ENCODE peak calls at places on chromosomes 7 and 10, in ten cellular contexts. X, M, Z, B, S, G, C, V, H and K are unnamed samples.

GRCh38 chr7:18064242-18064838 is 36.7 kb upstream of the PRPS1L1 start:
- DNase-seq in X (peak), M (peak), Z (no peak), B (peak), S (no peak), G (no peak), C (peak), V (peak), H (no peak), K (no peak)

GRCh38 chr10:46530249-46531186 is 25.9 kb downstream of the GPRIN2 start:
- DNase-seq in X (no peak), M (no peak), Z (no peak), B (no peak), S (no peak), G (peak), C (no peak), V (no peak), H (peak), K (no peak)

GRCh38 chr7:1049006-1049741 is 4.8 kb downstream of the GPR146 start:
- DNase-seq in X (peak), M (no peak), Z (no peak), B (no peak), S (peak), G (no peak), C (no peak), V (no peak), H (no peak), K (no peak)

GRCh38 chr7:50621932-50622587 is 56.9 kb upstream of the DDC start:
- DNase-seq in X (no peak), M (peak), Z (no peak), B (no peak), S (no peak), G (no peak), C (no peak), V (no peak), H (no peak), K (no peak)

GRCh38 chr10:90354914-90355313 is 502.9 kb downstream of the HTR7 start:
- DNase-seq in X (no peak), M (no peak), Z (no peak), B (no peak), S (no peak), G (no peak), C (no peak), V (no peak), H (no peak), K (no peak)

GRCh38 chr7:35736725-35737124 is 41.8 kb upstream of the HERPUD2 start:
- DNase-seq in X (no peak), M (no peak), Z (no peak), B (no peak), S (no peak), G (no peak), C (no peak), V (no peak), H (no peak), K (no peak)

GRCh38 chr7:32516551-32517082 is 21.3 kb downstream of the AVL9 start:
- DNase-seq in X (no peak), M (no peak), Z (no peak), B (no peak), S (no peak), G (no peak), C (no peak), V (no peak), H (peak), K (no peak)

GRCh38 chr10:97341416-97341815 is 6.9 kb upstream of the FRAT2 start:
- DNase-seq in X (no peak), M (no peak), Z (no peak), B (no peak), S (no peak), G (no peak), C (no peak), V (no peak), H (no peak), K (no peak)

GRCh38 chr7:15652776-15653290 is 33.6 kb downstream of the MEOX2 start:
- DNase-seq in X (no peak), M (no peak), Z (no peak), B (no peak), S (no peak), G (peak), C (no peak), V (no peak), H (no peak), K (no peak)

GRCh38 chr7:75869776-75870379 is 9.0 kb upstream of the RHBDD2 start:
- DNase-seq in X (no peak), M (no peak), Z (no peak), B (no peak), S (no peak), G (no peak), C (no peak), V (no peak), H (no peak), K (no peak)

GRCh38 chr7:29987083-29987482 is 2.5 kb downstream of the SCRN1 start:
- DNase-seq in X (peak), M (no peak), Z (no peak), B (no peak), S (no peak), G (peak), C (peak), V (no peak), H (peak), K (no peak)

GRCh38 chr7:135342887-135343286 is 109.2 kb downstream of the STRA8 start:
- DNase-seq in X (no peak), M (no peak), Z (no peak), B (no peak), S (no peak), G (no peak), C (no peak), V (no peak), H (no peak), K (no peak)

GRCh38 chr10:13298748-13299436 is 972 bp downstream of the PHYH start:
- DNase-seq in X (no peak), M (no peak), Z (no peak), B (no peak), S (no peak), G (no peak), C (no peak), V (no peak), H (no peak), K (no peak)

GRCh38 chr7:126803060-126803665 is 449.6 kb downstream of the GRM8 start:
- DNase-seq in X (peak), M (peak), Z (no peak), B (peak), S (no peak), G (peak), C (peak), V (peak), H (peak), K (no peak)

GRCh38 chr7:4430227-4430626 is 251.9 kb upstream of the FOXK1 start:
- DNase-seq in X (no peak), M (no peak), Z (no peak), B (no peak), S (no peak), G (no peak), C (no peak), V (no peak), H (no peak), K (no peak)

GRCh38 chr10:99630991-99631390 is 10.8 kb upstream of the SLC25A28 start:
- DNase-seq in X (peak), M (no peak), Z (no peak), B (no peak), S (no peak), G (no peak), C (no peak), V (no peak), H (no peak), K (no peak)

DNA sequence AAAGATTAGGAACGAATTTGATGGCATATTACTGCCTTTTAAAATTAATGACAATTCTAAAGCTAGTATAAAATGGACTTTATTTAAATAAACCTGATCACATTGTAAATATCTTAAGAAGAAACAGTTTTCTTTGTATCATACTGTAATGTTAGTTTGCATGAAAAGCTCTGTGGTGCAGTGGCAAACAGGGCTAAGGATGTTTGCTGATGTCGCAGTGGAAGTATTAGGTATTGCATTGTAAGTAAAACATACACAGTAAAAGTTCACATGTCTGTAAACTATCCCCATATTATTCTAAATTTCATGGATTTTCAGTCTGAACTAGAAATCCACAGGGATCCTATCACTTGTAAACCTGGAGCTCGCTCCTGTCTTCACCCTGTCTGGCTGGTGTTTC is 252.6 kb upstream of the ZNF32 start:
- DNase-seq in X (no peak), M (no peak), Z (no peak), B (no peak), S (no peak), G (peak), C (peak), V (no peak), H (no peak), K (no peak)
- TF ChIP-seq CTCF in X (no peak), M (peak), Z (no peak), B (no peak), S (no peak), G (peak), C (peak), V (no peak), H (peak), K (no peak)

DNA sequence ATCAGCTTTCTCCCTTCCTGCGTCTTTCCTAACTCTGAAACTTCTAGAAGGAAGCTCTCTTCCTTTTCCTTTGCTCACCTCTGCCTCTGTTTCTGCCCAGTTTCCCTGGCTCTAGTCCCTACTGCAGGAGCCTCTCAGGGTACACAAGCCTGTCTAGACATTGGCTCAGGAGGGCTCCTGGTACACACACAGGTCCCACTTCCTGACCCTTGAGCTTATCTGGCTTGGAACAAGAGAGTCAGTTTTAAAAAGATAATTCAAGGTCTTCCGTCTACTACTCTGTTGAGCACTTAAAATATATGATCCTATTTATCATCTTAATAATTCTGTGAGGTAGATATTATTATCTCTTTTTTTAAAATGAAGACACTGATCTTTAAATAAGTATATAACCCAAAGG is 140.7 kb downstream of the RTKN2 start:
- DNase-seq in X (peak), M (no peak), Z (no peak), B (no peak), S (no peak), G (no peak), C (no peak), V (no peak), H (no peak), K (no peak)
- TF ChIP-seq CTCF in X (no peak), M (no peak), Z (no peak), B (no peak), S (no peak), G (no peak), C (no peak), V (no peak), H (no peak), K (no peak)

GRCh38 chr7:71411475-71411874 is 279.5 kb downstream of the GALNT17 start:
- DNase-seq in X (no peak), M (no peak), Z (no peak), B (no peak), S (no peak), G (no peak), C (no peak), V (no peak), H (no peak), K (no peak)
- TF ChIP-seq CTCF in X (no peak), M (no peak), Z (no peak), B (no peak), S (no peak), G (no peak), C (no peak), V (no peak), H (no peak), K (no peak)

GRCh38 chr7:40507166-40507565 is 372.4 kb downstream of the SUGCT start:
- DNase-seq in X (no peak), M (no peak), Z (no peak), B (no peak), S (no peak), G (peak), C (peak), V (no peak), H (no peak), K (no peak)
- TF ChIP-seq CTCF in X (peak), M (peak), Z (peak), B (peak), S (no peak), G (no peak), C (peak), V (peak), H (no peak), K (no peak)

DNA sequence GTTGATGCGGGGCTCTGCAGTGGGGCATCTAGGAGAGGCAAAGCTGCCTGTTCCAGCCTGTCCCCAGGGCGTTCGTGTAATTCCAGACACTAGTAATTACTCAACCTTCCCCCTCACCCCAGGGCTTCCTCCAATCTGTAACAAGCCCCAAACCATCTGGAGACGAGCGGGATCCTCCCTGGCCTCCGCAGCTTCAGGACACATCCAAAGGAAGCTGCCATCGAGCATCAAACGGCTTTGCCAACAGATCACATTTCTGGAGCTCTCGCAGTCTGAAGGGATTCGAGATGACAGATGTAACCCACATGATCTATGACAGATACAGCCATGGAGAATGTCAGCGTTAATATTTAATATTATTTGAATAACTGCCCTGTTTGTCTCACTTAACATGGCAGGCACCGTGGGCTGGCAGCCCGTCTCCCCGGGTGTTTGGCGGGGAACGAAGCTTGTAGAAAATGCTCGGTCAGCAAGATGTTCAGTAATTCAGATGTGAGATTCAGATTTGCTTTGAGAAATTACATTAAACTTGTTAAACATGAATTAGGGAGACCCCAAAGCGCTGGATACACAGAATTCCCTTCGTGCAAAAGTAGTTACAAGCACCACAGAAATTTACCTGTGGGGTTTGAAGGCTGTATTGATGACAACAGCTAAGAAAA is 108.5 kb upstream of the C7orf33 start:
- DNase-seq in X (no peak), M (no peak), Z (no peak), B (no peak), S (no peak), G (no peak), C (no peak), V (no peak), H (no peak), K (no peak)
- TF ChIP-seq CTCF in X (no peak), M (no peak), Z (no peak), B (no peak), S (no peak), G (no peak), C (no peak), V (no peak), H (no peak), K (no peak)

GRCh38 chr10:24642921-24643678 is 80.6 kb downstream of the ARHGAP21 start:
- DNase-seq in X (peak), M (peak), Z (no peak), B (no peak), S (no peak), G (peak), C (peak), V (peak), H (peak), K (no peak)
- TF ChIP-seq CTCF in X (peak), M (peak), Z (peak), B (peak), S (peak), G (peak), C (peak), V (peak), H (peak), K (peak)

DNA sequence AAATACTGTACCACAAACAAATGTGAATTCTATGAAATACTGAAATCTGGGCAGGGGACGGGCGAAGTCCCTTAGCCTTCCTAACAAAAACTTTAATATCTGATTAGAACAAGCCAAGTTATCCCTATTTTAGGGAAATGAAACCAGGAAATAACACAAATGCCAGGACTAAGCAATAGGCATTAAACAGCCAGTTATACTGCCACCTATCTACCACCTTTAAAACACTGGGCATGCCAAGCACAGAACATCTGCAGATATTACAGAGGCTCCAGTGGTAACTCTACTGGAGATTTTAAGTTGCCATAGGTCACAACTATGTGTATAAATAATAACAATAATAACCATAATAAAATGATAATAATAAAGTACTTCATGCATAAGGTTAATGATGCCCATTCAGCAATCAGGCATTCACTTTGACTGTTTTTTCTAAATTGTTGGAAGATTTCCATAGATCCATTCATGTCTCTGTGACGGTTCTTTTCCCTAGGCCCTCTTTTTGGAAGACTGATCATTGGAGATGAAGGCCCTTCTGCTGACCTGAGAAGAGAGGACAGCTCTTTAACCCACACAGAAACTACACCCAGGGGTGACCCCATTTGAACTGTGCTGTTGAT is 195.7 kb downstream of the CACNA2D1 start:
- DNase-seq in X (no peak), M (no peak), Z (no peak), B (no peak), S (no peak), G (peak), C (peak), V (no peak), H (peak), K (no peak)
- TF ChIP-seq CTCF in X (peak), M (peak), Z (peak), B (peak), S (no peak), G (peak), C (peak), V (no peak), H (peak), K (no peak)

GRCh38 chr7:114402866-114403635 is 11.6 kb upstream of the FOXP2 start:
- DNase-seq in X (no peak), M (no peak), Z (no peak), B (no peak), S (no peak), G (no peak), C (no peak), V (no peak), H (no peak), K (no peak)

GRCh38 chr7:114409750-114410149 is 4.9 kb upstream of the FOXP2 start:
- DNase-seq in X (no peak), M (no peak), Z (no peak), B (no peak), S (no peak), G (peak), C (no peak), V (no peak), H (peak), K (no peak)

GRCh38 chr7:114405427-114405826 is 9.2 kb upstream of the FOXP2 start:
- DNase-seq in X (no peak), M (no peak), Z (no peak), B (no peak), S (no peak), G (peak), C (no peak), V (no peak), H (peak), K (no peak)
- TF ChIP-seq CTCF in X (no peak), M (peak), Z (peak), B (peak), S (peak), G (peak), C (peak), V (peak), H (peak), K (no peak)

DNA sequence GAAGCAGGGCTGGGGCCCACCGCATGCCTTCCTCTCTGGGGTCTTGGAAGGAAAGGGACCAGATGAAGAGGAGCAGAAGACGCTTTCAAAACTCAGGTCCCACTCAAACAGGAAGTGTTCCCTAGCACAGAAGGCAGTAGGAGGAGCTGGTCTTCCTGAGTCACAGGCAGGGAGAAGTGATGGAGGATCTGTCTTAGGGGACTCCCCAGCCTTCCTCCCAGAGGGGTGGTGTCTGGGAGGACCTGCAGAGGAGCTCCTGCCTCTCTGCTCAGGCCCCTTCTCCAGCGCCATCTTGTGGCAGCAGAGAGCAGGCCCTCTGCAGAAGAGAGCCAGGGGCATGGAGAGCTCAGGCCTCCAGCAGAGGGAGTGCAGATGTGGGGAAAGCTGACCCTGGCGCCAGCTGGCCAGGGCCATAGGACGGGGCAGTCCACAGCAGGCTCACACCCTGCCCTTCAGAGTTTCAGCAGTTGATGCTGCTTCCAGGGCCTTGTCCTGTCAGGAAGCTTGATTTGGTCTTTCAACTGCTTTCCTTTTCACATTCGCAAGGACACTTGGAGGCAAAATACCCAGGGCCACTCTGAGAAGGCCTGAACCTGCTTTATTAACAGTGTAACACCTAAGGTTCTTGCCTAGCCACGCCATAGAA is 62.2 kb upstream of the TARP start:
- DNase-seq in X (peak), M (peak), Z (peak), B (peak), S (peak), G (peak), C (peak), V (peak), H (peak), K (peak)
- TF ChIP-seq CTCF in X (peak), M (peak), Z (peak), B (peak), S (peak), G (peak), C (peak), V (peak), H (peak), K (peak)

GRCh38 chr10:131982185-131982756 is 548 bp upstream of the BNIP3 start:
- DNase-seq in X (no peak), M (no peak), Z (no peak), B (no peak), S (no peak), G (no peak), C (peak), V (no peak), H (no peak), K (peak)

GRCh38 chr10:131980757-131981428 is 830 bp downstream of the BNIP3 start:
- DNase-seq in X (peak), M (peak), Z (no peak), B (no peak), S (no peak), G (no peak), C (no peak), V (no peak), H (no peak), K (no peak)

GRCh38 chr10:131982796-131983195 is 1.1 kb upstream of the BNIP3 start:
- DNase-seq in X (no peak), M (no peak), Z (no peak), B (no peak), S (no peak), G (no peak), C (no peak), V (no peak), H (no peak), K (no peak)

GRCh38 chr10:131980321-131980720 is 1.4 kb downstream of the BNIP3 start:
- DNase-seq in X (no peak), M (no peak), Z (no peak), B (no peak), S (no peak), G (no peak), C (no peak), V (no peak), H (no peak), K (no peak)

GRCh38 chr10:131981429-131982184 is at the start of gene BNIP3:
- DNase-seq in X (peak), M (peak), Z (peak), B (peak), S (peak), G (peak), C (peak), V (peak), H (peak), K (peak)
- TF ChIP-seq CTCF in X (no peak), M (no peak), Z (no peak), B (peak), S (no peak), G (no peak), C (no peak), V (peak), H (no peak), K (no peak)